ENCODE peak calls at places on chromosomes 6 and 20, in six cellular contexts. V, F, E, W, L and A are unnamed samples.
A peak's percentile ranks its signal among the peaks of the same experiment; 100 is the strongest.

GRCh38 chr6:166586424-166587156 is at the start of gene RAMACL:
- DNase-seq in V (peak; percentile 71), F (peak; percentile 70), E (peak; percentile 52), W (no peak), L (peak; percentile 86), A (peak; percentile 61)

GRCh38 chr6:17429381-17430061 is 36.1 kb downstream of the CAP2 start:
- DNase-seq in V (no peak), F (no peak), E (no peak), W (no peak), L (no peak), A (no peak)

GRCh38 chr6:38064431-38064830 is 244.9 kb downstream of the ZFAND3 start:
- DNase-seq in V (no peak), F (no peak), E (no peak), W (no peak), L (no peak), A (no peak)

GRCh38 chr6:14316911-14317535 is 199.5 kb downstream of the CD83 start:
- DNase-seq in V (no peak), F (no peak), E (no peak), W (no peak), L (no peak), A (no peak)

GRCh38 chr20:47700327-47700726 is 85.0 kb downstream of the SULF2 start:
- DNase-seq in V (no peak), F (no peak), E (no peak), W (no peak), L (no peak), A (no peak)

GRCh38 chr6:3911130-3911529 is 62.0 kb downstream of the FAM50B start:
- DNase-seq in V (no peak), F (no peak), E (no peak), W (no peak), L (no peak), A (no peak)

GRCh38 chr6:13733178-13733851 is 21.7 kb upstream of the RANBP9 start:
- DNase-seq in V (no peak), F (no peak), E (no peak), W (peak; percentile 46), L (peak; percentile 36), A (no peak)

GRCh38 chr20:36587388-36588136 is 14.2 kb downstream of the TGIF2 start:
- DNase-seq in V (no peak), F (no peak), E (no peak), W (no peak), L (no peak), A (no peak)

GRCh38 chr20:25859649-25860530 is 163.2 kb upstream of the ZNF337 start:
- DNase-seq in V (no peak), F (no peak), E (no peak), W (peak; percentile 65), L (peak; percentile 25), A (no peak)

GRCh38 chr6:13711384-13711725 is 280 bp downstream of the RANBP9 start:
- DNase-seq in V (no peak), F (no peak), E (no peak), W (no peak), L (no peak), A (no peak)

GRCh38 chr6:1516742-1517520 is 92.8 kb upstream of the FOXC1 start:
- DNase-seq in V (no peak), F (no peak), E (no peak), W (no peak), L (no peak), A (no peak)

DNA sequence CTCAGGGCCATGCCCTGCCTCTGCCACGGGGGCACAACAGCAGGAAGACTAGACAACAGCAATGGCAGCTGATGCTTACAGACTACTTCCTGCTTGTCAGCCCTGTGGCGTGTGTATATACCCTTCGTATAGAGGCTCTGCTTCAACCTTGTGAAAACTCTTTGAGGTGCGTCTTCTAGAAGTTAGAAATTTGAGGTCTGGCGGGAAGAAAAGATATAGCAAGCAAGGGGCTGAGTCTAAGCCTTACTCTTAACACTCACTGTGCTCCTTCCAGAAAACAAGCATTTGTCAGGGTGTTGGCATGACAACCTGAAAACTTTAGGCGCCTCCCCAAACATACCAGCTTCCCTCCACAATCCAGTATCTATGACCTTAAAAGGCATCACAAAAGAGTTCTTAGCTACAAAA is 33.3 kb downstream of the JPH2 start:
- DNase-seq in V (no peak), F (no peak), E (no peak), W (no peak), L (no peak), A (no peak)
- TF ChIP-seq TAF1 in V (no peak), F (no peak), E (no peak), W (no peak), L (no peak), A (no peak)

GRCh38 chr6:78570044-78570443 is 297.3 kb upstream of the IRAK1BP1 start:
- DNase-seq in V (no peak), F (peak; percentile 45), E (no peak), W (no peak), L (no peak), A (no peak)

GRCh38 chr6:78561015-78561414 is 306.3 kb upstream of the IRAK1BP1 start:
- DNase-seq in V (no peak), F (no peak), E (no peak), W (no peak), L (no peak), A (no peak)

DNA sequence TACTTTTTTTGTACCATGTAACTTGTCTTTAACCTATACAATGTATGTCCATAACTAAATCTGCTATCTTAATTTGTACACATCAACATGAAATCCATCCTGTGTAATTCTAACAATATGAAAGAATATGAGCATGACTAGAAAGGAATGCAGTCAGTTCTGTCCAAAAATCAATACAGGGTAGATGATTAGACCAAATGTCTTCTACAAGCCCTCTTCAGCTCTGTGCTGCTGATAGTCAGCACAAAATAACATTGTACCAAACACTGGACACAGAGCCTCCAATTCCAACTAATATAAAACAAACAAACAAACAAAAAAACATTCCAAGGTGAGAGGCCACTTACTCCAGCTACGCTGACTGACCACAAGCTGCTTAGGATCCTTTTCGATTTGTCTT is 301.4 kb upstream of the IRAK1BP1 start:
- DNase-seq in V (no peak), F (no peak), E (no peak), W (no peak), L (no peak), A (no peak)
- TF ChIP-seq POLR2A in V (no peak), F (no peak), E (no peak), W (no peak), L (no peak), A (no peak)

DNA sequence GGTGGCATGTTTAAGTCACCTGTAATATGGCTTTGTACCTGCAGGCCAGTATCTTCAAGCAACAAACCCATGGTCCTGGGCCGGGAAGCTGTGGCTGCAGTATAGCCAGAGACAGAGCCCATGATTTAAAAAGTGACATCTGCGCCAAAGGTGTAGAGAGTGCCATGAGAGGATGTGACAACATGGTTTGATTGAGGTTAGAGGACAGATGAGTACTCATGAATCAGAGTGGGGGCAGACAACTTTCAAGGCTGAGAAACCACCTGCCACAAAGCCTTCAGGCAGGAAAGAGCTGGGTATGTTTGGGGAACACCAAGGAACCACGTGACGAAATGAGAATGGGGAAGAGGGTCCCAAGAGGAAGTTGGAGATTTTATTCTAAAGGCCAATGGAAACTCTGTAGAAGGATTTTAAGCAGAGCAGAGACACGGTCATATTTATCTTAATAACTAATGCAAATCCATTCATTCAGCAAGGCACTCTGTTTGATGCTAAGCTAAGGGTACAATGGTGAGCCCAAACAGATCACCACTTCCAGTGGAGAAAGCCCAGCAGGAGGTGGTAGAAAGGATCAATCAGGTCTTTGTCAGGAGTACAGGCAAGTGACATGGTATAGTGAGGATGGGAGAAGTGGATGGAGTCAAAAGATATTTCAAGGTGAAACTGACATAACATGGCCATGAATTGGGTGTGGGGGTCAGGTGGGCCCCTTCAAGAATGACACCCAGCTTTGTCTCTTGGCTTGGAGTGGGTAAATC is 3.4 kb upstream of the MICAL1 start:
- DNase-seq in V (no peak), F (no peak), E (peak; percentile 56), W (no peak), L (no peak), A (no peak)
- TF ChIP-seq TAF1 in V (no peak), F (no peak), E (no peak), W (no peak), L (no peak), A (no peak)

DNA sequence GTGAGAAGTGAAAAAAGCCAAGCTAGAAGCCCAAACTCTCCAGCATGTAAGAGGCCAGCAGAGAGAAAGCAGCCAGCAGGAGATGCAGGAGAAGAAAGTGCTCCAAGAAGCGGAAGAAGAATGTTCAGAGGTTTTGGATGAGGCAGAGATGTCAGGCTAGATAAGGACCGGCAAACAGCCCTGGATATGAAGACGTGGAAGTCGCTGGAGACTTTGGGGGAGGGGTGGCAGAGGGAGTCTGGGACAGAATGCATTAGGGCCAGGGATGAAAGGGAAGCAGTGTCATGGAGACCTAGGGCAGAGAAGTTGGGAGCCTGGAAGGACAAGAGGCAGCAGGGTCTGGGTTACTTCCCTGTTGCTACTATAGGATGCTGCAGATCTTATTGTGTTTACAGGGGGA is 5.3 kb upstream of the SCUBE3 start:
- DNase-seq in V (no peak), F (no peak), E (no peak), W (no peak), L (no peak), A (no peak)
- TF ChIP-seq POLR2A in V (no peak), F (no peak), E (no peak), W (no peak), L (no peak), A (no peak)

GRCh38 chr6:159826968-159827647 is 27.0 kb downstream of the PNLDC1 start:
- DNase-seq in V (no peak), F (no peak), E (no peak), W (no peak), L (no peak), A (no peak)
- TF ChIP-seq TAF1 in V (no peak), F (no peak), E (no peak), W (no peak), L (no peak), A (no peak)

GRCh38 chr20:31738729-31739549 is at the start of gene TPX2:
- DNase-seq in V (peak; percentile 90), F (peak; percentile 87), E (peak; percentile 88), W (peak; percentile 99), L (peak; percentile 99), A (peak; percentile 92)
- TF ChIP-seq POLR2A in V (peak; percentile 67), F (peak; percentile 86), E (peak; percentile 82), W (peak; percentile 87), L (peak; percentile 92), A (peak; percentile 69)